ENCODE peak calls at places on chromosomes 2 and 18, in four cellular contexts. D is upper lobe of right lung, V is thyroid gland, I is body of pancreas. F is an unnamed sample.

GRCh38 chr2:128535928-128536327 is 217.3 kb upstream of the HS6ST1 start:
- DNase-seq in V (no peak), I (no peak), D (no peak), F (no peak)

GRCh38 chr18:59705145-59705544 is 7.9 kb upstream of the CCBE1 start:
- DNase-seq in D (no peak), V (no peak), I (no peak), F (no peak)

GRCh38 chr18:42614619-42615293 is 500.7 kb downstream of the RIT2 start:
- DNase-seq in V (no peak), I (no peak), D (no peak), F (no peak)

GRCh38 chr2:118469103-118469502 is 378.3 kb downstream of the EN1 start:
- DNase-seq in I (no peak), D (no peak), V (no peak), F (no peak)

GRCh38 chr18:59395226-59396175 is 36.4 kb upstream of the LMAN1 start:
- DNase-seq in V (no peak), I (no peak), D (no peak), F (no peak)

GRCh38 chr18:73556904-73557303 is 590.7 kb downstream of the FBXO15 start:
- DNase-seq in D (no peak), V (no peak), I (no peak), F (no peak)

GRCh38 chr2:84481702-84482101 is 22.6 kb upstream of the SUCLG1 start:
- DNase-seq in D (no peak), I (no peak), V (no peak), F (no peak)

GRCh38 chr2:4763009-4763408 is 929.2 kb upstream of the SOX11 start:
- DNase-seq in V (peak; percentile 69), D (no peak), I (peak; percentile 42), F (peak; percentile 56)

GRCh38 chr2:9844036-9844483 is 786 bp downstream of the TAF1B start:
- DNase-seq in I (no peak), V (no peak), D (no peak), F (no peak)

GRCh38 chr2:55703350-55703749 is 9.7 kb upstream of the PNPT1 start:
- DNase-seq in I (no peak), V (no peak), D (no peak), F (no peak)

GRCh38 chr2:170905864-170906263 is 23.2 kb upstream of the GORASP2 start:
- DNase-seq in D (no peak), V (no peak), I (no peak), F (no peak)

GRCh38 chr2:231925303-231926179 is 655 bp downstream of the NPPC start:
- DNase-seq in V (peak; percentile 87), I (peak; percentile 86), D (peak; percentile 90), F (peak; percentile 92)

GRCh38 chr2:134301099-134301970 is 47.5 kb downstream of the MGAT5 start:
- DNase-seq in I (no peak), D (no peak), V (no peak), F (no peak)

GRCh38 chr2:68362069-68362468 is 3.0 kb upstream of the PLEK start:
- DNase-seq in D (peak; percentile 88), I (peak; percentile 72), V (peak; percentile 51), F (peak; percentile 63)

GRCh38 chr2:27021253-27021801 is 11.4 kb upstream of the TMEM214 start:
- DNase-seq in I (no peak), D (no peak), V (no peak), F (no peak)

GRCh38 chr2:46010925-46011490 is 286.2 kb upstream of the EPAS1 start:
- DNase-seq in V (no peak), I (no peak), D (no peak), F (no peak)

GRCh38 chr2:31049264-31049663 is 89.0 kb downstream of the GALNT14 start:
- DNase-seq in D (no peak), I (no peak), V (no peak), F (no peak)

GRCh38 chr18:55839350-55839749 is 251.4 kb upstream of the TCF4 start:
- DNase-seq in D (no peak), I (no peak), V (no peak), F (no peak)

GRCh38 chr2:209469481-209469880 is 45.6 kb downstream of the MAP2 start:
- DNase-seq in V (no peak), I (no peak), D (no peak), F (no peak)

GRCh38 chr18:3230401-3231334 is 10.9 kb upstream of the MYOM1 start:
- DNase-seq in D (no peak), I (peak; percentile 35), V (no peak), F (no peak)

GRCh38 chr2:141331127-141331526 is 799.7 kb downstream of the LRP1B start:
- DNase-seq in D (no peak), V (no peak), I (no peak), F (no peak)

GRCh38 chr2:119960821-119961220 is 52.1 kb upstream of the EPB41L5 start:
- DNase-seq in V (peak; percentile 26), D (no peak), I (no peak), F (no peak)

GRCh38 chr2:11930211-11930761 is 183.9 kb downstream of the LPIN1 start:
- DNase-seq in I (no peak), D (peak; percentile 82), V (no peak), F (no peak)

GRCh38 chr2:149872041-149872440 is 284.5 kb upstream of the MMADHC start:
- DNase-seq in I (no peak), D (no peak), V (no peak), F (no peak)

GRCh38 chr2:3223080-3223923 is 154.3 kb downstream of the EIPR1 start:
- DNase-seq in D (no peak), I (no peak), V (no peak), F (no peak)

GRCh38 chr2:237692601-237693079 is 65.3 kb downstream of the LRRFIP1 start:
- DNase-seq in I (peak; percentile 43), D (peak; percentile 77), V (peak; percentile 60), F (peak; percentile 38)

GRCh38 chr2:191748528-191749180 is 70.7 kb downstream of the NABP1 start:
- DNase-seq in D (no peak), V (no peak), I (no peak), F (no peak)

GRCh38 chr2:10504370-10504993 is 56.4 kb upstream of the ODC1 start:
- DNase-seq in I (no peak), V (no peak), D (no peak), F (no peak)

GRCh38 chr2:237699870-237700582 is 72.6 kb downstream of the LRRFIP1 start:
- DNase-seq in I (no peak), D (peak; percentile 38), V (no peak), F (no peak)

GRCh38 chr2:74881176-74881575 is 47.2 kb downstream of the HK2 start:
- DNase-seq in D (no peak), I (no peak), V (no peak), F (no peak)

GRCh38 chr2:28445448-28446258 is 50.2 kb upstream of the PLB1 start:
- DNase-seq in D (peak; percentile 45), V (peak; percentile 70), I (no peak), F (no peak)

GRCh38 chr2:173952267-173953046 is 12.7 kb downstream of the SP3 start:
- DNase-seq in D (no peak), V (no peak), I (no peak), F (no peak)
- TF ChIP-seq CTCF in D (no peak), V (no peak), I (no peak), F (no peak)

GRCh38 chr2:227472265-227473018 is 486 bp downstream of the AGFG1 start:
- DNase-seq in V (peak; percentile 57), I (peak; percentile 39), D (peak; percentile 82), F (peak; percentile 72)
- TF ChIP-seq CTCF in V (no peak), I (no peak), D (no peak), F (no peak)

GRCh38 chr2:186457908-186458307 is 28.2 kb upstream of the ZC3H15 start:
- DNase-seq in V (no peak), I (no peak), D (no peak), F (no peak)

GRCh38 chr2:186456941-186457340 is 29.1 kb upstream of the ZC3H15 start:
- DNase-seq in V (no peak), I (no peak), D (no peak), F (no peak)

GRCh38 chr2:186455613-186456012 is 30.4 kb upstream of the ZC3H15 start:
- DNase-seq in D (no peak), V (no peak), I (peak; percentile 30), F (no peak)

GRCh38 chr2:186459009-186459408 is 27.1 kb upstream of the ZC3H15 start:
- DNase-seq in I (no peak), D (no peak), V (no peak), F (no peak)

DNA sequence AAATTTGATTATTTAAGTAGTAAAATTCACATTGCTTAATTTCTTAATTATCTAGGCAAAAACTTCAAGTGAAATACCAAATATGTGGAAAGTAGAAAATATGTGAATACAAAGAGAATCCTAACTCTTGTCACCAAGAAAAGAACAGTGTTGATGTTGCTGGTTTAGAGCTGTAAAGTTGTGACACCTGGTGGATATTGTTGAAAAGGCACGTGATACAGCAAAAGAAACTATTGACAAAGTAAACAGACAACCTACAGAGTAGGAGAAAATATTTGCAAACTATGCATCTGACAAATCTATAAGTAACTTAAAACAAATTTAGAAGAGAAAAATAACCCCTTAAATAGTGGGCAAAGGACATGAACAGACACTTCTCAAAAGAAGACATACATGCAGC is 25.6 kb upstream of the ZC3H15 start:
- DNase-seq in I (no peak), D (no peak), V (no peak), F (no peak)
- TF ChIP-seq CTCF in I (peak; percentile 10), D (peak; percentile 28), V (peak; percentile 35), F (peak; percentile 27)

DNA sequence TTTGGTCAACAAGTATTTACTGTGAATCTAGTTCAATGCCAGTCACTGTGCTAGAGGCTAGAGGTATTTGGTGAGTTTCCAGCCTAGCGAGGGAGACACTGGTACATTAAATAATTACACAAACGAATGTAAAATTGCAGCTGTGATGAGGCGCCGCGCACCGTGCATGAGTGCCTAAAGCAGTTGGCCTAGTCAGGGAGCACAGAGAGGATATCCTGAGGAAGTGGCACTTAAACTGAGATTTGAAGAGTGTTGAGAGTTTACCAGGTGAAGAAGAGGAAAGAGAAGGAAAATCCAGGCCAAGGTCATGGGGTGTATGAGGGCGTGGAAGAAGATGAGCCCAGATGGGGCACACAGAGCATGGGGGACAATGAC is 157.6 kb upstream of the NDUFV2 start:
- DNase-seq in V (no peak), D (no peak), I (no peak), F (no peak)
- TF ChIP-seq CTCF in V (no peak), D (no peak), I (no peak), F (no peak)

F was measured in nephron progenitor cell.